ENCODE peak calls at places on chromosomes 13 and 19, in eight cellular contexts. X is neural progenitor cell; H is mucosa of descending colon; A is A673; W is heart left ventricle; B is tibial nerve; T is adrenal gland; N is CD8-positive, alpha-beta T cell. Y is an unnamed sample.

GRCh38 chr13:35927554-35927953 is 203.6 kb downstream of the DCLK1 start:
- DNase-seq in X (no peak), H (no peak), A (peak; percentile 19), W (no peak), B (peak; percentile 14), T (peak; percentile 46), N (no peak), Y (no peak)

GRCh38 chr19:16274466-16274865 is 50.2 kb upstream of the KLF2 start:
- DNase-seq in X (no peak), H (no peak), A (no peak), W (no peak), B (no peak), T (no peak), N (no peak), Y (no peak)

GRCh38 chr13:111177081-111177711 is 62.1 kb downstream of the ARHGEF7 start:
- DNase-seq in X (no peak), H (peak; percentile 66), A (peak; percentile 25), W (peak; percentile 77), B (peak; percentile 22), T (peak; percentile 71), N (peak; percentile 35), Y (no peak)

GRCh38 chr13:89959074-89959473 is 1388.4 kb upstream of the MIR17HG start:
- DNase-seq in X (no peak), H (no peak), A (no peak), W (no peak), B (no peak), T (no peak), N (no peak), Y (no peak)

GRCh38 chr19:19900124-19900523 is 622 bp upstream of the ZNF93 start:
- DNase-seq in X (no peak), H (no peak), A (peak; percentile 24), W (no peak), B (no peak), T (no peak), N (no peak), Y (no peak)

GRCh38 chr13:99197257-99197651 is 3.4 kb upstream of the UBAC2 start:
- DNase-seq in X (no peak), H (no peak), A (no peak), W (no peak), B (no peak), T (no peak), N (no peak), Y (no peak)

GRCh38 chr13:73703606-73704005 is 430.6 kb downstream of the KLF12 start:
- DNase-seq in X (no peak), H (no peak), A (no peak), W (no peak), B (no peak), T (no peak), N (no peak), Y (no peak)

GRCh38 chr13:42494157-42494556 is 79.8 kb upstream of the TNFSF11 start:
- DNase-seq in X (no peak), H (no peak), A (no peak), W (no peak), B (no peak), T (no peak), N (no peak), Y (no peak)

GRCh38 chr19:28519950-28520861 is 692.7 kb downstream of the UQCRFS1 start:
- DNase-seq in X (peak; percentile 17), H (no peak), A (no peak), W (no peak), B (no peak), T (peak; percentile 69), N (no peak), Y (no peak)

GRCh38 chr19:48630289-48631036 is 6.7 kb downstream of the DBP start:
- DNase-seq in X (peak; percentile 80), H (peak; percentile 85), A (peak; percentile 94), W (peak; percentile 90), B (no peak), T (peak; percentile 87), N (no peak), Y (peak; percentile 46)
- TF ChIP-seq CTCF in X (peak; percentile 33), H (no peak), A (peak; percentile 52), W (no peak), B (no peak), T (peak; percentile 25), N (no peak), Y (no peak)

DNA sequence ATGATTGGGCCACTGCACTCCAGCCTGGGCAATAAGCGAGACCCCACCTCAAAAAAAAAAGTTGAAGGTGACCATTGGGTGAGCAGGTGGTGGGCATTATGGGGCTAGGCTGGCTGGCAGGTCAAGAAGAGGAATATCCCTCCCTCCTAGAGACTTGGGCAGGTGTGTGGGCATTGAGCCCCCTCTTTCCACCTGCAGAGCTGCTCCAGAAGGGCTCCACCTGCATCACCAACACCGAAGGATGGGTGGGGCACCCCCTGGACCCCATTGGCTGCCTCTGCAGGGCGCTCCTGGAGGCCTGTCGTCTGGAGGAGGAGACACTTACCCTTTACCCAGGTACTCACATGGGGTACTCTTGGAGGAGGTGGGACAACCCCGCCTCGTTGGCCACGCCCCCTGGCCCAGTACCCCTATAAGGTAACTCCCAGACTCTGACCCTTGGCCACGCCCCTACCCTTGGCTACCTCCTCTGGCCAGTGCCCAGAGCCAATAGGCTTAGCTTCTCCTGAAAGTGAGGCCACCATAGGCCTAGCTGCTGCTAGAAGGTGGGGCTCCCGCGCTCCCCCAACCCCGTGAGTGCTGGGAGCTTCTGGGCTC is 21.9 kb downstream of the ZSWIM4 start:
- DNase-seq in X (peak; percentile 94), H (peak; percentile 88), A (no peak), W (no peak), B (no peak), T (no peak), N (no peak), Y (peak; percentile 90)
- H3K4me3 ChIP-seq in X (peak overlapping the region; percentile 52), H (no peak overlapping the region), A (no peak overlapping the region), W (no peak overlapping the region), B (no peak overlapping the region), T (no peak overlapping the region), N (no peak overlapping the region), Y (peak overlapping the region; percentile 70)

GRCh38 chr13:24052547-24052981 is 108.0 kb upstream of the SPATA13 start:
- DNase-seq in X (no peak), H (no peak), A (peak; percentile 27), W (no peak), B (no peak), T (no peak), N (no peak), Y (no peak)

GRCh38 chr13:24053505-24054251 is 106.8 kb upstream of the SPATA13 start:
- DNase-seq in X (peak; percentile 81), H (no peak), A (peak; percentile 80), W (no peak), B (no peak), T (peak; percentile 82), N (peak; percentile 39), Y (peak; percentile 85)

GRCh38 chr13:24045456-24045996 is 115.0 kb upstream of the SPATA13 start:
- DNase-seq in X (no peak), H (no peak), A (no peak), W (no peak), B (no peak), T (no peak), N (no peak), Y (no peak)

GRCh38 chr13:24050796-24051715 is 109.5 kb upstream of the SPATA13 start:
- DNase-seq in X (no peak), H (no peak), A (peak; percentile 34), W (no peak), B (no peak), T (no peak), N (no peak), Y (no peak)

GRCh38 chr13:24050292-24050711 is 110.2 kb upstream of the SPATA13 start:
- DNase-seq in X (no peak), H (no peak), A (peak; percentile 28), W (no peak), B (no peak), T (peak; percentile 65), N (no peak), Y (no peak)
- H3K9me3 ChIP-seq in X (no peaks in the 10 kb centered on the region), H (peaks cover 12% of the 10 kb centered on the region), A (peaks cover 15% of the 10 kb centered on the region), W (peaks cover 11% of the 10 kb centered on the region), B (peaks cover 9% of the 10 kb centered on the region), T (no peaks in the 10 kb centered on the region), N (no peaks in the 10 kb centered on the region), Y (peaks cover 13% of the 10 kb centered on the region)

GRCh38 chr13:85995788-85996418 is 196.7 kb upstream of the SLITRK6 start:
- DNase-seq in X (no peak), H (no peak), A (no peak), W (no peak), B (no peak), T (no peak), N (no peak), Y (no peak)
- TF ChIP-seq CTCF in X (no peak), H (no peak), A (no peak), W (no peak), B (no peak), T (no peak), N (no peak), Y (no peak)

GRCh38 chr13:40563350-40564125 is 102.9 kb downstream of the FOXO1 start:
- DNase-seq in X (peak; percentile 10), H (no peak), A (no peak), W (no peak), B (no peak), T (peak; percentile 71), N (no peak), Y (peak; percentile 50)
- H3K4me3 ChIP-seq in X (no peak overlapping the region), H (no peak overlapping the region), A (no peak overlapping the region), W (no peak overlapping the region), B (no peak overlapping the region), T (no peak overlapping the region), N (no peak overlapping the region), Y (no peak overlapping the region)

GRCh38 chr19:57566396-57567256 is 7.0 kb upstream of the ZNF550 start:
- DNase-seq in X (peak; percentile 40), H (no peak), A (no peak), W (no peak), B (no peak), T (no peak), N (no peak), Y (no peak)
- H3K9me3 ChIP-seq in X (peaks cover 28% of the 10 kb centered on the region), H (peaks cover 100% of the 10 kb centered on the region), A (peaks cover 75% of the 10 kb centered on the region), W (peaks cover 85% of the 10 kb centered on the region), B (peaks cover 94% of the 10 kb centered on the region), T (peaks cover 7% of the 10 kb centered on the region), N (peaks cover 35% of the 10 kb centered on the region), Y (peaks cover 76% of the 10 kb centered on the region)

DNA sequence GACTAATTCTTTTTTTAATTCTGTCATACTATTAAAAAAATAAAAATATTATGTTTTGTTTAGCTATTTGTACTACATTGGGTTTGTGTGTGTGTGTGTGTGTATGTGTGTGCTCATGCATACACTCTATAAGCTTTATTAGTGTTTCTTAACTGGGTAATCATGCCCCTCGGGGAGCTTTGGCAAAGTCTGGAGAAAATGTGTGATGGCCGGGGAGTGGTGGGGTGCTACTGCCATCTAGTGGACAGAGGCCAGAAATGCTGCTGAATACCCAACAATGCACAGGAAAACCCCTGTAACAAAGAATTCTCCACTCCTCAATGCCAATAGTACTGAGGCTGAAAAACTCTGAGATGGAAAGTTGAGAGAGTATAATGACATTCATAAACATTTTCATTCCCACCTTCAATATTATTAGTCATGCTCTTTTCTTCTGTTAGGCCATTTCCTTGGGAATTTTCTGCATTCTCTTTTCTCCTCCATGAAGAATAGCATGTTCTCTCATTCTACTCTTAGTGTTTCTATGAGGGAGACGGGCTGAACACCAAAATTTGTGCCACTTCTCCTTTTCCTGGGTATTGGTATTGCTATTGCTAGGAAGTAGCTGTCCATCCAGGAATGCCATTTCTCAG is 157.3 kb downstream of the DNAJC3 start:
- DNase-seq in X (peak; percentile 76), H (no peak), A (peak; percentile 87), W (peak; percentile 54), B (peak; percentile 59), T (peak; percentile 57), N (peak; percentile 50), Y (peak; percentile 77)
- TF ChIP-seq CTCF in X (peak; percentile 96), H (peak; percentile 90), A (peak; percentile 83), W (peak; percentile 95), B (peak; percentile 78), T (peak; percentile 96), N (peak; percentile 96), Y (peak; percentile 94)

Y was measured in Caco-2.